ENCODE peak calls at places on chromosomes 1 and 21, in seven cellular contexts. One of them, this sample, is unnamed.

GRCh38 chr21:16534408-16535099 is 804.8 kb downstream of the USP25 start:
- DNase-seq in pancreas: peak; percentile 56
- DNase-seq in breast epithelium: peak; percentile 62
- DNase-seq in H9: no peak
- DNase-seq in cardiac muscle cell: peak; percentile 96
- DNase-seq in lung: peak; percentile 55
- DNase-seq in colonic mucosa: peak; percentile 27
- DNase-seq in this sample: peak; percentile 33

GRCh38 chr1:16275591-16275990 is 38.6 kb upstream of the CPLANE2 start:
- DNase-seq in H9: no peak
- DNase-seq in cardiac muscle cell: no peak
- DNase-seq in breast epithelium: no peak
- DNase-seq in colonic mucosa: no peak
- DNase-seq in lung: no peak
- DNase-seq in pancreas: no peak
- DNase-seq in this sample: no peak

GRCh38 chr1:232218955-232219865 is 410.7 kb downstream of the SIPA1L2 start:
- DNase-seq in colonic mucosa: no peak
- DNase-seq in pancreas: peak; percentile 39
- DNase-seq in breast epithelium: no peak
- DNase-seq in cardiac muscle cell: no peak
- DNase-seq in H9: no peak
- DNase-seq in lung: no peak
- DNase-seq in this sample: no peak

GRCh38 chr1:231628207-231628876 is 1.8 kb downstream of the DISC1 start:
- DNase-seq in cardiac muscle cell: no peak
- DNase-seq in lung: no peak
- DNase-seq in breast epithelium: no peak
- DNase-seq in pancreas: no peak
- DNase-seq in H9: no peak
- DNase-seq in colonic mucosa: no peak
- DNase-seq in this sample: peak; percentile 81

GRCh38 chr21:44299085-44299457 is 782 bp upstream of the PFKL start:
- DNase-seq in colonic mucosa: no peak
- DNase-seq in cardiac muscle cell: no peak
- DNase-seq in breast epithelium: no peak
- DNase-seq in lung: no peak
- DNase-seq in pancreas: no peak
- DNase-seq in H9: no peak
- DNase-seq in this sample: peak; percentile 39

GRCh38 chr1:239212841-239213240 is 173.5 kb upstream of the CHRM3 start:
- DNase-seq in cardiac muscle cell: peak; percentile 43
- DNase-seq in lung: no peak
- DNase-seq in breast epithelium: no peak
- DNase-seq in pancreas: peak; percentile 25
- DNase-seq in H9: no peak
- DNase-seq in colonic mucosa: no peak
- DNase-seq in this sample: no peak

GRCh38 chr1:2380816-2381591 is 10.3 kb downstream of the MORN1 start:
- DNase-seq in pancreas: peak; percentile 33
- DNase-seq in colonic mucosa: no peak
- DNase-seq in breast epithelium: no peak
- DNase-seq in cardiac muscle cell: no peak
- DNase-seq in lung: no peak
- DNase-seq in H9: no peak
- DNase-seq in this sample: no peak

GRCh38 chr1:61182049-61182448 is 99.7 kb downstream of the NFIA start:
- DNase-seq in H9: no peak
- DNase-seq in lung: no peak
- DNase-seq in colonic mucosa: no peak
- DNase-seq in breast epithelium: no peak
- DNase-seq in pancreas: no peak
- DNase-seq in cardiac muscle cell: peak; percentile 66
- DNase-seq in this sample: no peak

GRCh38 chr1:8091691-8092090 is 65.6 kb upstream of the ERRFI1 start:
- DNase-seq in breast epithelium: no peak
- DNase-seq in colonic mucosa: no peak
- DNase-seq in H9: no peak
- DNase-seq in cardiac muscle cell: peak; percentile 39
- DNase-seq in lung: no peak
- DNase-seq in pancreas: no peak
- DNase-seq in this sample: no peak

GRCh38 chr1:157944666-157945280 is 48.7 kb upstream of the KIRREL1 start:
- DNase-seq in breast epithelium: no peak
- DNase-seq in pancreas: no peak
- DNase-seq in lung: no peak
- DNase-seq in colonic mucosa: peak; percentile 32
- DNase-seq in H9: no peak
- DNase-seq in cardiac muscle cell: no peak
- DNase-seq in this sample: no peak

GRCh38 chr1:1399870-1400575 is 888 bp upstream of the CCNL2 start:
- DNase-seq in H9: no peak
- DNase-seq in lung: no peak
- DNase-seq in cardiac muscle cell: peak; percentile 46
- DNase-seq in colonic mucosa: no peak
- DNase-seq in breast epithelium: no peak
- DNase-seq in pancreas: no peak
- DNase-seq in this sample: peak; percentile 11

GRCh38 chr1:67832737-67833594 is at the start of gene GNG12:
- DNase-seq in H9: peak; percentile 89
- DNase-seq in breast epithelium: peak; percentile 60
- DNase-seq in cardiac muscle cell: peak; percentile 85
- DNase-seq in pancreas: peak; percentile 81
- DNase-seq in lung: peak; percentile 69
- DNase-seq in colonic mucosa: peak; percentile 82
- DNase-seq in this sample: no peak

GRCh38 chr1:116310172-116310571 is 62.9 kb upstream of the ATP1A1 start:
- DNase-seq in colonic mucosa: no peak
- DNase-seq in H9: no peak
- DNase-seq in breast epithelium: no peak
- DNase-seq in cardiac muscle cell: peak; percentile 66
- DNase-seq in pancreas: no peak
- DNase-seq in lung: no peak
- DNase-seq in this sample: no peak

GRCh38 chr1:224801761-224802490 is 127.5 kb upstream of the DNAH14 start:
- DNase-seq in lung: no peak
- DNase-seq in breast epithelium: no peak
- DNase-seq in colonic mucosa: no peak
- DNase-seq in pancreas: no peak
- DNase-seq in cardiac muscle cell: no peak
- DNase-seq in H9: no peak
- DNase-seq in this sample: no peak

GRCh38 chr1:178923512-178923911 is 52.6 kb upstream of the ANGPTL1 start:
- DNase-seq in H9: no peak
- DNase-seq in lung: no peak
- DNase-seq in cardiac muscle cell: no peak
- DNase-seq in breast epithelium: no peak
- DNase-seq in colonic mucosa: no peak
- DNase-seq in pancreas: no peak
- DNase-seq in this sample: no peak

GRCh38 chr21:37455504-37455911 is 88.9 kb downstream of the DYRK1A start:
- DNase-seq in lung: no peak
- DNase-seq in H9: no peak
- DNase-seq in cardiac muscle cell: no peak
- DNase-seq in breast epithelium: no peak
- DNase-seq in pancreas: no peak
- DNase-seq in colonic mucosa: no peak
- DNase-seq in this sample: no peak

GRCh38 chr1:226672217-226672838 is 66.8 kb downstream of the ITPKB start:
- DNase-seq in breast epithelium: no peak
- DNase-seq in cardiac muscle cell: no peak
- DNase-seq in pancreas: no peak
- DNase-seq in H9: no peak
- DNase-seq in lung: no peak
- DNase-seq in colonic mucosa: peak; percentile 49
- DNase-seq in this sample: no peak

GRCh38 chr1:100810360-100810759 is 84.3 kb downstream of the EXTL2 start:
- DNase-seq in cardiac muscle cell: peak; percentile 76
- DNase-seq in H9: no peak
- DNase-seq in pancreas: no peak
- DNase-seq in breast epithelium: no peak
- DNase-seq in lung: no peak
- DNase-seq in colonic mucosa: no peak
- DNase-seq in this sample: no peak

GRCh38 chr1:225114354-225114995 is 185.0 kb downstream of the DNAH14 start:
- DNase-seq in breast epithelium: no peak
- DNase-seq in colonic mucosa: no peak
- DNase-seq in lung: no peak
- DNase-seq in cardiac muscle cell: no peak
- DNase-seq in pancreas: no peak
- DNase-seq in H9: no peak
- DNase-seq in this sample: no peak

GRCh38 chr1:99685516-99686180 is 39.7 kb downstream of the PALMD start:
- DNase-seq in breast epithelium: peak; percentile 64
- DNase-seq in cardiac muscle cell: peak; percentile 97
- DNase-seq in colonic mucosa: peak; percentile 74
- DNase-seq in H9: peak; percentile 66
- DNase-seq in pancreas: peak; percentile 69
- DNase-seq in lung: peak; percentile 76
- DNase-seq in this sample: peak; percentile 31

GRCh38 chr21:40732243-40732642 is 114.7 kb downstream of the DSCAM start:
- DNase-seq in lung: no peak
- DNase-seq in colonic mucosa: no peak
- DNase-seq in cardiac muscle cell: no peak
- DNase-seq in breast epithelium: no peak
- DNase-seq in pancreas: no peak
- DNase-seq in H9: no peak
- DNase-seq in this sample: peak; percentile 55

GRCh38 chr1:200980873-200981272 is 42.6 kb downstream of the KIF21B start:
- DNase-seq in pancreas: no peak
- DNase-seq in lung: no peak
- DNase-seq in H9: no peak
- DNase-seq in breast epithelium: no peak
- DNase-seq in colonic mucosa: no peak
- DNase-seq in cardiac muscle cell: no peak
- DNase-seq in this sample: no peak
- TF ChIP-seq CTCF in pancreas: no peak
- TF ChIP-seq CTCF in lung: no peak
- TF ChIP-seq CTCF in H9: no peak
- TF ChIP-seq CTCF in breast epithelium: no peak
- TF ChIP-seq CTCF in colonic mucosa: no peak
- TF ChIP-seq CTCF in cardiac muscle cell: no peak
- TF ChIP-seq CTCF in this sample: no peak

DNA sequence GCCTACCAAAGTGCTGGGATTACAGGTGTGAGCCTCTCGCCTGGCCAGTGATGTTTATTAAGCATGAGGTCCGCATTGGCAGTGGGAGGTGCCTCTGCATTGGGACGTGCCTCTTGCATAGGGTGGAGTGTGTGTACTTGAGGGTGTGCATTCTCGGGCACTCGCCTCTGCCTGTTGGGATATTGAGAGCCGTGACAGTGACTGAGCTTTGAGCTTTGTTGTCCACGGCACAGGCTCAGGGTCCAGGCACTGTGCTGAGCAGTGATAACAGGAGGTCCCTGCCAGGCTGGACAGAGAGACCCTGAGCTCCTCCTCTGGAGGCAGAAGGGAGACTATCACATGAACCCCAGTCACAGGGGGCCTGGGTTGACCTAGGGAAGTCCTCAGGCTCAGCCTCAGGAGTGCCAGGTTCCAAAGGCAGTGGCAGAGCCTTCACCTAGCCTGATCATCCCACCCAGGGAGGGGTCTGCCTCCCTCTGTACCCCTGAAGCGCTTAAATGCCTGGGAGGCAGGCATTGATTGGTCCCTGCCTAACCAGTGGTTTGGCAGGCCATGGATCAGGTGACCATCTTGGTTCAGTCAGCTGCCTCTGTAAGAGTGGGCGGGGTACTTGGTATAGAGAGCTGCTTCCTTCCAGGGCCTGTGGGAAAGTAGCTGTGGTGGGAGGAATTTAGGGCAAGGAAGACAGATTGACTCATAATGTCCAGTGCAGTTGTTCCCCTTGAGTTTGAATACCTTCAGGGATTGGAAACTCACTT is 213.8 kb upstream of the TMEM51 start:
- DNase-seq in colonic mucosa: no peak
- DNase-seq in cardiac muscle cell: peak; percentile 63
- DNase-seq in lung: no peak
- DNase-seq in pancreas: no peak
- DNase-seq in breast epithelium: no peak
- DNase-seq in H9: no peak
- DNase-seq in this sample: peak; percentile 64
- H3K27ac ChIP-seq in colonic mucosa: no peak overlapping the region
- H3K27ac ChIP-seq in cardiac muscle cell: no peak overlapping the region
- H3K27ac ChIP-seq in lung: peak overlapping the region; percentile 61
- H3K27ac ChIP-seq in pancreas: no peak overlapping the region
- H3K27ac ChIP-seq in breast epithelium: peak overlapping the region; percentile 40
- H3K27ac ChIP-seq in H9: no peak overlapping the region
- H3K27ac ChIP-seq in this sample: peak overlapping the region; percentile 42

GRCh38 chr1:40385437-40386310 is 12.1 kb downstream of the SMAP2 start:
- DNase-seq in pancreas: no peak
- DNase-seq in cardiac muscle cell: peak; percentile 34
- DNase-seq in H9: no peak
- DNase-seq in colonic mucosa: no peak
- DNase-seq in lung: no peak
- DNase-seq in breast epithelium: no peak
- DNase-seq in this sample: no peak
- H3K4me1 ChIP-seq in pancreas: peaks cover 69% of the 10 kb centered on the region
- H3K4me1 ChIP-seq in cardiac muscle cell: peaks cover 16% of the 10 kb centered on the region
- H3K4me1 ChIP-seq in H9: no peaks in the 10 kb centered on the region
- H3K4me1 ChIP-seq in colonic mucosa: peaks cover 14% of the 10 kb centered on the region
- H3K4me1 ChIP-seq in lung: peaks cover 16% of the 10 kb centered on the region
- H3K4me1 ChIP-seq in breast epithelium: peaks cover 5% of the 10 kb centered on the region
- H3K4me1 ChIP-seq in this sample: peaks cover 13% of the 10 kb centered on the region

GRCh38 chr1:54800899-54801759 is at the start of gene TTC22:
- DNase-seq in breast epithelium: peak; percentile 76
- DNase-seq in cardiac muscle cell: no peak
- DNase-seq in lung: peak; percentile 72
- DNase-seq in colonic mucosa: peak; percentile 89
- DNase-seq in pancreas: peak; percentile 76
- DNase-seq in H9: peak; percentile 83
- DNase-seq in this sample: peak; percentile 52
- TF ChIP-seq CTCF in breast epithelium: peak; percentile 73
- TF ChIP-seq CTCF in cardiac muscle cell: peak; percentile 33
- TF ChIP-seq CTCF in lung: peak; percentile 18
- TF ChIP-seq CTCF in colonic mucosa: peak; percentile 57
- TF ChIP-seq CTCF in pancreas: peak; percentile 46
- TF ChIP-seq CTCF in H9: peak; percentile 51
- TF ChIP-seq CTCF in this sample: peak; percentile 73

GRCh38 chr1:40876891-40877290 is 14.7 kb upstream of the CITED4 start:
- DNase-seq in breast epithelium: no peak
- DNase-seq in H9: no peak
- DNase-seq in pancreas: no peak
- DNase-seq in lung: no peak
- DNase-seq in cardiac muscle cell: no peak
- DNase-seq in colonic mucosa: no peak
- DNase-seq in this sample: no peak
- H3K27ac ChIP-seq in breast epithelium: peak overlapping the region; percentile 86
- H3K27ac ChIP-seq in H9: no peak overlapping the region
- H3K27ac ChIP-seq in pancreas: peak overlapping the region; percentile 79
- H3K27ac ChIP-seq in lung: peak overlapping the region; percentile 64
- H3K27ac ChIP-seq in cardiac muscle cell: no peak overlapping the region
- H3K27ac ChIP-seq in colonic mucosa: no peak overlapping the region
- H3K27ac ChIP-seq in this sample: no peak overlapping the region

This sample was measured in foreskin keratinocyte.